ENCODE peak calls at places on chromosomes 5 and 9, in eight cellular contexts. Z is effector memory CD8-positive, alpha-beta T cell; R is ACHN; F is neuronal stem cell; A is GDM1; H is stimulated activated CD4-positive, alpha-beta T cell treated with anti-CD3 and anti-CD28 coated beads, Interleukin-15, amount 100 ng/mL, for 1 hour; L is NCI-H1417; K is T-helper 1 cell. I is an unnamed sample.

GRCh38 chr5:114989512-114989911 is 180.2 kb downstream of the TRIM36 start:
- DNase-seq in Z (no peak), R (no peak), F (no peak), A (no peak), H (no peak), L (no peak), K (no peak), I (no peak)

GRCh38 chr5:10264569-10264968 is 14.5 kb downstream of the CCT5 start:
- DNase-seq in Z (no peak), R (no peak), F (no peak), A (no peak), H (no peak), L (no peak), K (no peak), I (no peak)

GRCh38 chr5:66877843-66878242 is 281.6 kb downstream of the MAST4 start:
- DNase-seq in Z (no peak), R (no peak), F (no peak), A (no peak), H (no peak), L (no peak), K (no peak), I (no peak)

GRCh38 chr9:128470560-128470959 is 14.8 kb downstream of the ODF2 start:
- DNase-seq in Z (no peak), R (peak; percentile 23), F (no peak), A (peak; percentile 78), H (no peak), L (no peak), K (no peak), I (no peak)

GRCh38 chr5:98775962-98776687 is 2.7 kb downstream of the RGMB start:
- DNase-seq in Z (no peak), R (no peak), F (no peak), A (no peak), H (no peak), L (no peak), K (no peak), I (peak; percentile 83)

GRCh38 chr5:55187370-55187769 is 14.4 kb upstream of the CDC20B start:
- DNase-seq in Z (no peak), R (peak; percentile 33), F (no peak), A (no peak), H (no peak), L (peak; percentile 40), K (no peak), I (peak; percentile 19)

GRCh38 chr9:135242406-135242805 is 154.9 kb downstream of the OLFM1 start:
- DNase-seq in Z (no peak), R (no peak), F (no peak), A (no peak), H (no peak), L (no peak), K (no peak), I (no peak)

GRCh38 chr5:150758210-150758533 is 645 bp downstream of the DCTN4 start:
- DNase-seq in Z (no peak), R (no peak), F (no peak), A (no peak), H (no peak), L (no peak), K (no peak), I (no peak)

GRCh38 chr5:134267366-134268018 is 41.6 kb upstream of the PPP2CA start:
- DNase-seq in Z (no peak), R (peak; percentile 6), F (no peak), A (no peak), H (no peak), L (no peak), K (no peak), I (no peak)

GRCh38 chr9:37623267-37623666 is 27.5 kb upstream of the FRMPD1 start:
- DNase-seq in Z (no peak), R (no peak), F (no peak), A (no peak), H (no peak), L (no peak), K (no peak), I (no peak)

GRCh38 chr5:73917433-73917832 is 291.4 kb downstream of the ARHGEF28 start:
- DNase-seq in Z (no peak), R (no peak), F (no peak), A (no peak), H (no peak), L (no peak), K (no peak), I (no peak)

GRCh38 chr9:121698627-121699270 is 47.3 kb downstream of the DAB2IP start:
- DNase-seq in Z (peak; percentile 21), R (no peak), F (peak; percentile 83), A (no peak), H (no peak), L (peak; percentile 36), K (no peak), I (peak; percentile 48)

GRCh38 chr5:115423541-115423940 is 121.0 kb downstream of the FEM1C start:
- DNase-seq in Z (no peak), R (no peak), F (no peak), A (no peak), H (no peak), L (no peak), K (no peak), I (peak; percentile 22)

GRCh38 chr5:57937501-57937900 is 454.9 kb upstream of the ACTBL2 start:
- DNase-seq in Z (no peak), R (no peak), F (no peak), A (no peak), H (no peak), L (no peak), K (no peak), I (no peak)

GRCh38 chr5:33761139-33761538 is 130.7 kb downstream of the ADAMTS12 start:
- DNase-seq in Z (no peak), R (no peak), F (peak; percentile 9), A (no peak), H (no peak), L (no peak), K (no peak), I (no peak)

GRCh38 chr5:57825026-57825683 is 342.5 kb upstream of the ACTBL2 start:
- DNase-seq in Z (no peak), R (peak; percentile 97), F (peak; percentile 11), A (no peak), H (no peak), L (no peak), K (no peak), I (peak; percentile 20)

GRCh38 chr9:2727966-2728613 is 10.8 kb downstream of the KCNV2 start:
- DNase-seq in Z (no peak), R (peak; percentile 41), F (no peak), A (peak; percentile 29), H (no peak), L (peak; percentile 68), K (no peak), I (peak; percentile 56)

GRCh38 chr5:169873642-169874041 is 106.7 kb downstream of the INSYN2B start:
- DNase-seq in Z (no peak), R (no peak), F (no peak), A (no peak), H (no peak), L (no peak), K (no peak), I (no peak)

GRCh38 chr9:106713206-106713605 is 149.8 kb upstream of the ZNF462 start:
- DNase-seq in Z (no peak), R (no peak), F (no peak), A (no peak), H (no peak), L (no peak), K (no peak), I (no peak)

GRCh38 chr5:82798676-82799075 is 278.5 kb downstream of the TMEM167A start:
- DNase-seq in Z (no peak), R (no peak), F (no peak), A (no peak), H (no peak), L (no peak), K (no peak), I (no peak)

GRCh38 chr9:116596646-116597045 is 90.5 kb upstream of the TRIM32 start:
- DNase-seq in Z (no peak), R (no peak), F (no peak), A (no peak), H (no peak), L (no peak), K (no peak), I (no peak)

GRCh38 chr5:142313693-142314092 is 11.1 kb downstream of the SPRY4 start:
- DNase-seq in Z (no peak), R (no peak), F (no peak), A (no peak), H (no peak), L (no peak), K (no peak), I (no peak)

GRCh38 chr5:112694853-112695709 is 42.6 kb upstream of the APC start:
- DNase-seq in Z (no peak), R (no peak), F (no peak), A (no peak), H (no peak), L (no peak), K (no peak), I (peak; percentile 79)

GRCh38 chr5:142734904-142735190 is 35.3 kb upstream of the ARHGAP26 start:
- DNase-seq in Z (no peak), R (no peak), F (no peak), A (no peak), H (no peak), L (no peak), K (no peak), I (no peak)

GRCh38 chr9:94869415-94869838 is 142.9 kb downstream of the AOPEP start:
- DNase-seq in Z (no peak), R (no peak), F (no peak), A (no peak), H (no peak), L (no peak), K (no peak), I (peak; percentile 65)

GRCh38 chr5:179817071-179817840 is 3.4 kb upstream of the SQSTM1 start:
- DNase-seq in Z (no peak), R (no peak), F (no peak), A (no peak), H (no peak), L (no peak), K (no peak), I (no peak)

GRCh38 chr5:170634236-170634990 is 130.6 kb downstream of the KCNIP1 start:
- DNase-seq in Z (no peak), R (no peak), F (no peak), A (no peak), H (no peak), L (no peak), K (no peak), I (no peak)

GRCh38 chr5:144017119-144017518 is 153.3 kb downstream of the YIPF5 start:
- DNase-seq in Z (no peak), R (no peak), F (no peak), A (no peak), H (no peak), L (no peak), K (no peak), I (no peak)

GRCh38 chr9:77996696-77997095 is 34.9 kb downstream of the GNAQ start:
- DNase-seq in Z (no peak), R (no peak), F (no peak), A (no peak), H (no peak), L (no peak), K (no peak), I (no peak)

GRCh38 chr9:6877671-6878161 is 119.9 kb downstream of the KDM4C start:
- DNase-seq in Z (no peak), R (peak; percentile 84), F (no peak), A (no peak), H (no peak), L (no peak), K (no peak), I (peak; percentile 75)

GRCh38 chr9:89483592-89484474 is 14.1 kb downstream of the SEMA4D start:
- DNase-seq in Z (peak; percentile 59), R (no peak), F (no peak), A (no peak), H (peak; percentile 40), L (no peak), K (peak; percentile 66), I (no peak)

GRCh38 chr5:158886086-158886485 is 213.6 kb downstream of the EBF1 start:
- DNase-seq in Z (no peak), R (no peak), F (no peak), A (no peak), H (no peak), L (no peak), K (no peak), I (no peak)

GRCh38 chr5:66958126-66958983 is 238.2 kb downstream of the CD180 start:
- DNase-seq in Z (no peak), R (no peak), F (no peak), A (no peak), H (no peak), L (no peak), K (no peak), I (peak; percentile 34)

I was measured in cardiac muscle cell.